ENCODE peak calls at places on chromosomes 7 and 10, in eight cellular contexts. W, D, G, U, Q, P, J and F are unnamed samples.

GRCh38 chr7:94562525-94562924 is 52.9 kb downstream of the CASD1 start:
- DNase-seq in W (no peak), Q (no peak), J (peak; percentile 3), G (no peak), U (no peak), P (no peak), D (no peak), F (no peak)

GRCh38 chr7:20227291-20227795 is 10.2 kb upstream of the MACC1 start:
- DNase-seq in P (no peak), J (no peak), W (no peak), U (no peak), D (no peak), Q (no peak), G (no peak), F (no peak)

GRCh38 chr10:51733061-51733460 is 33.7 kb upstream of the CSTF2T start:
- DNase-seq in D (no peak), J (peak; percentile 67), P (no peak), G (no peak), W (no peak), Q (no peak), U (no peak), F (no peak)

GRCh38 chr10:493391-494148 is 195.9 kb downstream of the DIP2C start:
- DNase-seq in P (no peak), D (peak; percentile 70), W (no peak), J (no peak), G (no peak), U (no peak), Q (no peak), F (no peak)

GRCh38 chr10:51640120-51640819 is 59.1 kb downstream of the CSTF2T start:
- DNase-seq in W (no peak), Q (no peak), J (no peak), D (no peak), G (no peak), P (no peak), U (no peak), F (no peak)

GRCh38 chr7:78510580-78511188 is 712.1 kb downstream of the PHTF2 start:
- DNase-seq in W (peak; percentile 27), U (no peak), Q (peak; percentile 8), D (no peak), G (peak; percentile 27), P (no peak), J (peak; percentile 67), F (peak; percentile 13)

GRCh38 chr7:44334734-44335097 is 9.3 kb upstream of the CAMK2B start:
- DNase-seq in W (no peak), J (no peak), Q (no peak), G (no peak), U (no peak), D (no peak), P (no peak), F (no peak)

GRCh38 chr10:87775766-87776165 is 42.3 kb downstream of the ATAD1 start:
- DNase-seq in G (no peak), D (no peak), W (no peak), Q (no peak), J (peak; percentile 60), U (no peak), P (no peak), F (no peak)

GRCh38 chr7:108063520-108063933 is 60.6 kb upstream of the LAMB1 start:
- DNase-seq in P (no peak), U (no peak), D (no peak), G (no peak), J (no peak), Q (no peak), W (no peak), F (no peak)

GRCh38 chr7:83579740-83580139 is 69.2 kb downstream of the SEMA3E start:
- DNase-seq in W (no peak), P (no peak), D (no peak), G (no peak), Q (no peak), U (no peak), J (peak; percentile 17), F (no peak)

GRCh38 chr7:105487559-105488218 is 34.4 kb downstream of the PUS7 start:
- DNase-seq in P (no peak), Q (no peak), W (peak; percentile 33), D (no peak), U (peak; percentile 50), G (peak; percentile 21), J (peak; percentile 94), F (no peak)

GRCh38 chr7:15854841-15855576 is 168.5 kb upstream of the MEOX2 start:
- DNase-seq in J (no peak), P (no peak), G (no peak), U (no peak), D (no peak), W (no peak), Q (no peak), F (no peak)

GRCh38 chr7:79245623-79246249 is 207.7 kb downstream of the MAGI2 start:
- DNase-seq in Q (no peak), P (no peak), U (no peak), D (no peak), W (no peak), G (no peak), J (no peak), F (no peak)

GRCh38 chr10:28845009-28845682 is 167.8 kb downstream of the BAMBI start:
- DNase-seq in J (peak; percentile 85), D (no peak), P (no peak), G (no peak), W (no peak), Q (no peak), U (no peak), F (no peak)

GRCh38 chr7:51316262-51316665 is 345 bp downstream of the COBL start:
- DNase-seq in W (no peak), J (no peak), D (peak; percentile 69), U (no peak), Q (no peak), P (no peak), G (peak; percentile 32), F (peak; percentile 55)

GRCh38 chr10:34609287-34609940 is 205.7 kb downstream of the PARD3 start:
- DNase-seq in U (no peak), P (no peak), Q (no peak), G (no peak), J (no peak), W (no peak), D (no peak), F (no peak)

GRCh38 chr7:39949980-39950472 is at the start of gene CDK13:
- DNase-seq in Q (peak; percentile 68), U (peak; percentile 92), W (peak; percentile 90), D (peak; percentile 84), J (peak; percentile 64), G (peak; percentile 74), P (peak; percentile 88), F (peak; percentile 83)
- TF ChIP-seq CTCF in Q (no peak), U (no peak), W (no peak), D (no peak), J (no peak), G (peak; percentile 4), P (no peak), F (peak; percentile 24)

GRCh38 chr7:157991351-157991750 is 596.3 kb downstream of the PTPRN2 start:
- DNase-seq in D (no peak), W (no peak), U (no peak), P (no peak), J (no peak), Q (no peak), G (no peak), F (peak; percentile 18)
- H3K9me3 ChIP-seq in D (peaks cover 7% of the 10 kb centered on the region), W (no peaks in the 10 kb centered on the region), U (no peaks in the 10 kb centered on the region), P (no peaks in the 10 kb centered on the region), J (peaks cover 62% of the 10 kb centered on the region), Q (no peaks in the 10 kb centered on the region), G (no peaks in the 10 kb centered on the region), F (no peaks in the 10 kb centered on the region)

DNA sequence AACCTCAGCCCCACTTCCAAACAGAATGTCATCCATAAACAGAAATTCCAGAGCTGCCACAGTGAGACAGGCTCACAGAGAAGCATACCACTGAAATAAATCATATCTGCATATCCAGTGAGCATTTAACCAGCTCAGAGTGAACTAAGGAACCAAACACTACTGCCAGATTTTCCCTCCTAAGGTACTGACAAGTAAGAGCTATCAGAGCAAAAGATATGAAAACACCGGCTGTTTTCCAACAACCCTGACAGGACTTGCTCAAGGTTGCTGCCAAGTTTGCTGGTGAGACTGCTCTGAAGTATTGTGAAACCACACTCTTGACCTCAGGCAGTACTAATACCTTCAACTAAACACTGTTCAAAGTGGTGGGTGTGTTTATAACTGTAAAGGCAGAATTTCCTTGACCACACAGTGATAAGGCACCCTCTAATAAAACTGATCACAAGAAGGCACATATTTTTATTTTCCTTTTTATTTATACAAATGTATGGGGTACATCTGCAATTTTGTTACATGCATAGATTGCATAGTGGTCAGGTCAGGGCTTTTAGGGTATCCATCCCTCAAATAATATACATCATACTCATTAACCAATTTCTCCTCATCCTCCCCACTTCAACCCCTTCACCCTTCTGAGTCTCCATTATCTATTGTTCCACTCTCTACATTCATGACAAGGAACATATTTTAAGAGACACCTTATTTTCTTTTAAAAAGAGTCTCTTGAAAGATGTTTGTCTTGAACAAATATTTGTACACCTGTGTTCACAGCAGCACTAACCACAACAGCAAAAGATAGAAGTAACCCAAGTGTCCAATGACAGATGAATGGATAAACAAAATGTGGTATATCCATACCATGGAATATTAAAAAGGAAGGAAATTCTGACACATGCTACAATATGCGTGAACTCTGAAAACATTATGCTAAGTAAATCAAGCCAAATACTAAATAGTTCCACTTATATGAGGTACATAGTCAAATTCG is 18.2 kb downstream of the SGMS1 start:
- DNase-seq in G (peak; percentile 90), W (no peak), P (no peak), D (peak; percentile 81), Q (no peak), J (peak; percentile 98), U (no peak), F (peak; percentile 45)
- TF ChIP-seq CTCF in G (no peak), W (no peak), P (no peak), D (no peak), Q (no peak), J (no peak), U (no peak), F (no peak)

GRCh38 chr10:116671274-116671926 is 50.6 kb downstream of the PNLIPRP2 start:
- DNase-seq in G (no peak), J (peak; percentile 68), P (no peak), Q (no peak), W (no peak), U (no peak), D (no peak), F (no peak)

GRCh38 chr10:116669832-116670644 is 49.3 kb downstream of the PNLIPRP2 start:
- DNase-seq in G (peak; percentile 20), U (peak; percentile 27), W (no peak), J (no peak), Q (no peak), P (no peak), D (no peak), F (peak; percentile 47)

GRCh38 chr10:116669080-116669479 is 48.3 kb downstream of the PNLIPRP2 start:
- DNase-seq in Q (no peak), G (no peak), P (no peak), D (no peak), W (no peak), J (peak; percentile 37), U (no peak), F (no peak)

GRCh38 chr10:116668446-116668845 is 47.7 kb downstream of the PNLIPRP2 start:
- DNase-seq in J (no peak), W (no peak), U (no peak), P (no peak), D (no peak), Q (no peak), G (no peak), F (no peak)

DNA sequence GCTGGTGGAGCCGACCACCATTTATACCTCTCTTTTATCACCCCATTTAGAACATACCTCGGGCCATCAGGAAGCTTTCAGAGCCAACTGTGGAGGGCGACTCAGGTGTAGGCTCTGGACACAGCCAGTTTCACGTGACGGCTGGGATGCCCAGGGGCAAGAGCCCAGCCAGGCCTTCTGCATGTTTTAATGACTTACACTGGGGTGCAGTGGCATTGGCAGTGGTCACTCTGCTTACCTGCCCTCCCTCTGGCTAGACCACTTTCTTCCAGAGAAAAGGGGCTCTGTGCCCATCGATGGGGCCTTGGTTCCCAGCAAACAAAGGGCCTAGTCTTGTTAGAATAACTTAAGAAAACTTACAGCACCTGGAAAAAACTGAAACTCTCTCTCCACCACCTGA is 50.0 kb downstream of the PNLIPRP2 start:
- DNase-seq in W (no peak), D (no peak), Q (no peak), G (no peak), J (no peak), P (no peak), U (no peak), F (no peak)
- H3K9me3 ChIP-seq in W (no peaks in the 10 kb centered on the region), D (no peaks in the 10 kb centered on the region), Q (no peaks in the 10 kb centered on the region), G (no peaks in the 10 kb centered on the region), J (peaks cover 2% of the 10 kb centered on the region), P (no peaks in the 10 kb centered on the region), U (no peaks in the 10 kb centered on the region), F (no peaks in the 10 kb centered on the region)